ENCODE peak calls at places on chromosomes 7 and 10, in ten cellular contexts. U is foreskin fibroblast, N is EH, G is NCI-H1092 treated with DMSO at 0.1 percent for 48 hours, C is cardiac fibroblast, R is NCI-H774, B is heart right ventricle, X is HEK293T, V is endothelial cell, H is neural crest cell. K is an unnamed sample.

GRCh38 chr7:2657208-2657607 is 25.4 kb downstream of the TTYH3 start:
- DNase-seq in V (no peak), R (no peak), G (no peak), X (no peak), N (no peak), U (no peak), B (no peak), H (no peak), C (no peak), K (no peak)

GRCh38 chr10:359093-359492 is 223.8 kb downstream of the ZMYND11 start:
- DNase-seq in V (no peak), U (no peak), C (no peak), R (no peak), X (no peak), B (no peak), H (no peak), N (no peak), G (no peak), K (no peak)

GRCh38 chr10:103168436-103168835 is 24.6 kb downstream of the NT5C2 start:
- DNase-seq in H (no peak), U (peak; percentile 64), X (no peak), G (no peak), N (peak; percentile 80), B (no peak), C (peak; percentile 75), V (no peak), R (no peak), K (peak; percentile 34)

GRCh38 chr7:83827036-83827435 is 178.1 kb upstream of the SEMA3E start:
- DNase-seq in G (no peak), U (no peak), C (no peak), V (no peak), N (no peak), B (no peak), H (no peak), R (no peak), X (no peak), K (no peak)

GRCh38 chr7:1665721-1666250 is 4.3 kb upstream of the ELFN1 start:
- DNase-seq in G (no peak), U (peak; percentile 58), N (peak; percentile 54), H (no peak), C (peak; percentile 15), B (peak; percentile 61), X (peak; percentile 48), V (peak; percentile 49), R (no peak), K (no peak)

GRCh38 chr10:35640474-35640873 is 1.6 kb downstream of the FZD8 start:
- DNase-seq in G (peak; percentile 44), U (peak; percentile 81), C (peak; percentile 81), R (peak; percentile 62), X (peak; percentile 44), H (peak; percentile 61), V (peak; percentile 76), B (peak; percentile 72), N (peak; percentile 73), K (peak; percentile 73)

GRCh38 chr10:31374146-31374696 is 55.2 kb downstream of the ZEB1 start:
- DNase-seq in H (no peak), R (peak; percentile 17), G (no peak), B (no peak), U (peak; percentile 27), C (peak; percentile 55), N (peak; percentile 39), V (no peak), X (no peak), K (peak; percentile 69)

GRCh38 chr7:70016044-70016770 is 417.9 kb downstream of the AUTS2 start:
- DNase-seq in R (no peak), N (no peak), B (no peak), U (peak; percentile 9), H (no peak), V (no peak), G (no peak), C (peak; percentile 40), X (no peak), K (peak; percentile 29)

GRCh38 chr7:29005829-29006228 is 47.7 kb upstream of the TRIL start:
- DNase-seq in C (peak; percentile 34), H (no peak), N (peak; percentile 23), G (no peak), R (no peak), U (peak; percentile 29), B (no peak), V (no peak), X (no peak), K (peak; percentile 27)

GRCh38 chr7:140230862-140231778 is 54.3 kb upstream of the KDM7A start:
- DNase-seq in G (peak; percentile 38), B (peak; percentile 39), R (peak; percentile 64), X (peak; percentile 88), H (peak; percentile 45), V (peak; percentile 53), N (peak; percentile 53), U (peak; percentile 69), C (peak; percentile 34), K (peak; percentile 15)

GRCh38 chr7:140225562-140226249 is 48.9 kb upstream of the KDM7A start:
- DNase-seq in G (no peak), B (no peak), H (no peak), C (no peak), X (no peak), R (no peak), V (no peak), U (no peak), N (no peak), K (no peak)

GRCh38 chr10:12103743-12104142 is 25.7 kb upstream of the SEC61A2 start:
- DNase-seq in G (no peak), C (no peak), B (no peak), X (no peak), U (no peak), R (no peak), N (no peak), V (no peak), H (no peak), K (no peak)

GRCh38 chr7:80981405-80981804 is 62.6 kb upstream of the SEMA3C start:
- DNase-seq in V (no peak), H (no peak), B (no peak), C (no peak), R (no peak), G (no peak), X (no peak), U (no peak), N (no peak), K (no peak)

GRCh38 chr10:102310356-102311024 is 65.2 kb downstream of the GBF1 start:
- DNase-seq in U (peak; percentile 86), B (no peak), V (no peak), H (no peak), X (no peak), R (no peak), G (no peak), C (peak; percentile 69), N (peak; percentile 90), K (peak; percentile 39)

GRCh38 chr7:46945328-46945727 is 636.6 kb downstream of the TNS3 start:
- DNase-seq in U (peak; percentile 53), H (no peak), B (no peak), V (no peak), X (no peak), G (no peak), N (peak; percentile 37), R (no peak), C (no peak), K (peak; percentile 57)

GRCh38 chr7:43072530-43072929 is 39.9 kb upstream of the HECW1 start:
- DNase-seq in N (no peak), X (no peak), H (no peak), U (no peak), C (no peak), G (no peak), R (no peak), B (no peak), V (no peak), K (peak; percentile 52)

GRCh38 chr10:128416231-128416630 is 290.0 kb upstream of the MKI67 start:
- DNase-seq in H (no peak), B (no peak), V (no peak), G (no peak), U (no peak), C (no peak), N (no peak), R (no peak), X (no peak), K (no peak)

GRCh38 chr7:157014635-157015555 is 4.4 kb upstream of the MNX1 start:
- DNase-seq in N (no peak), G (no peak), B (no peak), V (no peak), U (no peak), X (no peak), H (no peak), R (no peak), C (no peak), K (no peak)

GRCh38 chr7:32298403-32299132 is 191.6 kb downstream of the LSM5 start:
- DNase-seq in C (no peak), U (peak; percentile 1), H (peak; percentile 16), N (peak; percentile 4), G (peak; percentile 34), V (peak; percentile 28), R (no peak), X (peak; percentile 44), B (peak; percentile 39), K (no peak)

GRCh38 chr7:128197989-128198580 is 43.0 kb upstream of the LEP start:
- DNase-seq in C (no peak), N (no peak), G (no peak), U (no peak), V (no peak), R (no peak), H (no peak), X (no peak), B (no peak), K (no peak)

GRCh38 chr7:33849004-33849403 is 56.3 kb upstream of the BMPER start:
- DNase-seq in U (peak; percentile 76), N (peak; percentile 59), X (no peak), C (peak; percentile 56), G (no peak), H (no peak), R (no peak), B (no peak), V (no peak), K (no peak)

GRCh38 chr7:151940048-151940845 is 16.0 kb upstream of the GALNTL5 start:
- DNase-seq in X (no peak), C (peak; percentile 81), B (no peak), N (peak; percentile 59), G (no peak), U (peak; percentile 69), H (no peak), R (no peak), V (no peak), K (peak; percentile 78)

GRCh38 chr7:155247479-155248365 is 50.0 kb upstream of the INSIG1 start:
- DNase-seq in G (no peak), V (no peak), N (peak; percentile 55), X (no peak), C (peak; percentile 23), H (no peak), U (peak; percentile 50), R (no peak), B (no peak), K (no peak)

GRCh38 chr10:19638173-19638872 is 177.9 kb upstream of the PLXDC2 start:
- DNase-seq in R (no peak), X (no peak), H (no peak), U (peak; percentile 92), C (peak; percentile 95), V (no peak), G (no peak), N (peak; percentile 95), B (no peak), K (peak; percentile 99)

GRCh38 chr7:128104109-128104742 is 73.0 kb upstream of the LRRC4 start:
- DNase-seq in B (peak; percentile 25), U (peak; percentile 48), H (no peak), C (peak; percentile 73), X (no peak), V (no peak), R (no peak), N (peak; percentile 29), G (peak; percentile 42), K (peak; percentile 18)

GRCh38 chr10:86366033-86366901 is at the start of gene GRID1:
- DNase-seq in V (peak; percentile 35), B (peak; percentile 42), X (peak; percentile 83), C (no peak), N (peak; percentile 16), G (peak; percentile 27), U (peak; percentile 44), H (no peak), R (no peak), K (no peak)

K was measured in fibroblast of villous mesenchyme.